ENCODE peak calls at places on chromosomes 1 and 21, in seven cellular contexts. Z is colonic mucosa, J is heart right ventricle, F is HCT116, L is left ventricle myocardium inferior, D is tibial nerve, H is MM.1S. Y is an unnamed sample. For H3K9me3 and H3K4me1, the result is how much of the 10 kb centered on the place peaks cover.

GRCh38 chr1:97919568-97920261 is 1.1 kb downstream of the DPYD start:
- DNase-seq in F (no peak), H (peak), D (no peak), J (no peak), Z (no peak), L (no peak), Y (no peak)

GRCh38 chr1:91635763-91636162 is 135.1 kb downstream of the CDC7 start:
- DNase-seq in F (no peak), J (no peak), D (no peak), H (no peak), L (no peak), Z (no peak), Y (no peak)

GRCh38 chr1:45177452-45177851 is 29.0 kb downstream of the ZSWIM5 start:
- DNase-seq in H (no peak), Z (no peak), J (no peak), F (no peak), D (no peak), L (no peak), Y (no peak)

GRCh38 chr1:172895050-172895460 is 155.7 kb downstream of the TNFSF18 start:
- DNase-seq in F (no peak), D (no peak), H (peak), J (no peak), Z (no peak), L (no peak), Y (no peak)

GRCh38 chr1:22517936-22518335 is 45.4 kb upstream of the EPHA8 start:
- DNase-seq in L (no peak), J (no peak), H (no peak), Z (no peak), D (no peak), F (no peak), Y (no peak)

GRCh38 chr1:13661539-13661938 is 38.4 kb upstream of the PRDM2 start:
- DNase-seq in H (no peak), L (no peak), F (no peak), J (no peak), D (no peak), Z (no peak), Y (no peak)

GRCh38 chr1:153533689-153534201 is 2.0 kb downstream of the S100A6 start:
- DNase-seq in D (peak), L (peak), J (no peak), Z (peak), H (no peak), F (peak), Y (no peak)

GRCh38 chr1:205750683-205751651 is 985 bp upstream of the NUCKS1 start:
- DNase-seq in Z (no peak), H (no peak), L (no peak), J (no peak), F (peak), D (no peak), Y (no peak)

GRCh38 chr1:209767105-209767504 is 11.3 kb downstream of the TRAF3IP3 start:
- DNase-seq in F (no peak), H (no peak), J (no peak), Z (no peak), D (no peak), L (no peak), Y (no peak)

GRCh38 chr1:118253310-118253903 is 68.4 kb upstream of the SPAG17 start:
- DNase-seq in H (no peak), F (no peak), Z (no peak), J (no peak), L (no peak), D (no peak), Y (no peak)

GRCh38 chr1:112729909-112730308 is 14.8 kb upstream of the PPM1J start:
- DNase-seq in F (no peak), Z (no peak), H (no peak), L (no peak), J (no peak), D (no peak), Y (no peak)

GRCh38 chr1:210446479-210446878 is 117.8 kb downstream of the HHAT start:
- DNase-seq in Z (no peak), J (no peak), H (no peak), F (no peak), D (no peak), L (no peak), Y (no peak)

GRCh38 chr1:225845633-225846259 is 35.8 kb downstream of the EPHX1 start:
- DNase-seq in L (peak), Z (peak), H (no peak), F (peak), D (peak), J (peak), Y (peak)

GRCh38 chr1:1291023-1291528 is 10.8 kb downstream of the SCNN1D start:
- DNase-seq in H (no peak), J (no peak), L (no peak), D (no peak), Z (peak), F (no peak), Y (no peak)

GRCh38 chr1:183604048-183604808 is 14.0 kb upstream of the NCF2 start:
- DNase-seq in Z (no peak), D (no peak), L (no peak), H (no peak), J (no peak), F (no peak), Y (no peak)

GRCh38 chr21:44377922-44378645 is 24.7 kb downstream of the TRPM2 start:
- DNase-seq in D (no peak), H (no peak), Z (no peak), F (no peak), J (no peak), L (no peak), Y (no peak)

GRCh38 chr1:6515771-6516170 is 24.3 kb upstream of the PLEKHG5 start:
- DNase-seq in J (no peak), Z (no peak), D (no peak), L (no peak), F (no peak), H (no peak), Y (no peak)

GRCh38 chr1:202619528-202619927 is 90.7 kb downstream of the SYT2 start:
- DNase-seq in Z (no peak), L (no peak), H (no peak), D (no peak), J (no peak), F (no peak), Y (no peak)

GRCh38 chr1:242425232-242425631 is 99.3 kb downstream of the PLD5 start:
- DNase-seq in H (peak), J (no peak), L (no peak), Z (no peak), D (no peak), F (peak), Y (no peak)

GRCh38 chr21:27062441-27062840 is 95.6 kb upstream of the ADAMTS5 start:
- DNase-seq in Z (no peak), J (no peak), L (no peak), D (no peak), F (no peak), H (no peak), Y (no peak)

GRCh38 chr1:70459502-70460225 is 48.6 kb downstream of the CTH start:
- DNase-seq in Z (no peak), H (no peak), D (no peak), F (peak), J (no peak), L (no peak), Y (no peak)

GRCh38 chr1:95122151-95122697 is 5.1 kb downstream of the TLCD4 start:
- DNase-seq in L (no peak), D (no peak), F (no peak), H (no peak), Z (no peak), J (no peak), Y (peak)

GRCh38 chr1:41758490-41758889 is 160.2 kb downstream of the HIVEP3 start:
- DNase-seq in J (no peak), L (no peak), F (no peak), D (no peak), H (no peak), Z (no peak), Y (no peak)

GRCh38 chr1:44512313-44512885 is 107.3 kb downstream of the RNF220 start:
- DNase-seq in J (no peak), L (no peak), D (no peak), Z (no peak), H (no peak), F (no peak), Y (no peak)

GRCh38 chr1:244837597-244838258 is 2.3 kb downstream of the COX20 start:
- DNase-seq in F (no peak), H (no peak), Z (no peak), J (no peak), L (no peak), D (no peak), Y (no peak)

GRCh38 chr1:161085165-161085564 is 4.2 kb downstream of the NECTIN4 start:
- DNase-seq in H (no peak), F (no peak), D (no peak), J (no peak), L (no peak), Z (no peak), Y (no peak)

GRCh38 chr1:75373542-75374159 is 237.3 kb downstream of the SLC44A5 start:
- DNase-seq in J (no peak), F (no peak), D (no peak), L (no peak), H (no peak), Z (no peak), Y (peak)

GRCh38 chr1:64983110-64983509 is 16.8 kb upstream of the JAK1 start:
- DNase-seq in L (no peak), Z (no peak), D (no peak), F (no peak), H (no peak), J (no peak), Y (peak)

GRCh38 chr1:21299007-21299406 is 8.7 kb upstream of the ECE1 start:
- DNase-seq in J (no peak), D (no peak), H (no peak), Z (peak), F (no peak), L (no peak), Y (no peak)

DNA sequence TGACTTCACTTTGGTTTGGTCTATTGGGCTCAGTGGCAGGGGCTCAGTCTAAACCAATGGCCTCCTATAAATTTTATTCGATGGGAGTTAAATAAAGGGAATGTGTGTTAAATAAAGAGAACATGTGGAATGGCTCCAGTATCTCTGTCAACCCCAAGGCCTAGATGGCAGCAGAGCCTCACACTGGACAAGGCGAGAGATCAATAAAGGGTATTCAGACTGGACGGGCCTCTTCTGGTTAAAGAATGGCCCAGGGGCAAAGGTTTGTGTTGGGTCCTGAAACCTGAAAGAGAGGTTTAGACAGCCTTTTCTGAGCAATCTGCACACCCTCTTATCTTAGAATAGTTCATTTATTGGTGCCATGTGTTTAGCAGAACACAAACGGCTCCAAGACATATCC is 34.7 kb downstream of the SH3BP5L start:
- DNase-seq in J (no peak), L (no peak), D (no peak), F (no peak), Z (no peak), H (no peak), Y (peak)
- TF ChIP-seq CTCF in J (no peak), L (no peak), D (no peak), F (no peak), Z (no peak), H (no peak), Y (no peak)

GRCh38 chr21:40204956-40205355 is 337.7 kb downstream of the PCP4 start:
- DNase-seq in J (no peak), D (no peak), F (no peak), L (no peak), Z (no peak), H (no peak), Y (no peak)

GRCh38 chr21:40208960-40209359 is 341.7 kb downstream of the PCP4 start:
- DNase-seq in J (no peak), D (no peak), Z (no peak), L (no peak), H (no peak), F (no peak), Y (no peak)

GRCh38 chr21:40210251-40210650 is 343.0 kb downstream of the PCP4 start:
- DNase-seq in F (no peak), L (no peak), J (no peak), H (no peak), Z (no peak), D (no peak), Y (no peak)

DNA sequence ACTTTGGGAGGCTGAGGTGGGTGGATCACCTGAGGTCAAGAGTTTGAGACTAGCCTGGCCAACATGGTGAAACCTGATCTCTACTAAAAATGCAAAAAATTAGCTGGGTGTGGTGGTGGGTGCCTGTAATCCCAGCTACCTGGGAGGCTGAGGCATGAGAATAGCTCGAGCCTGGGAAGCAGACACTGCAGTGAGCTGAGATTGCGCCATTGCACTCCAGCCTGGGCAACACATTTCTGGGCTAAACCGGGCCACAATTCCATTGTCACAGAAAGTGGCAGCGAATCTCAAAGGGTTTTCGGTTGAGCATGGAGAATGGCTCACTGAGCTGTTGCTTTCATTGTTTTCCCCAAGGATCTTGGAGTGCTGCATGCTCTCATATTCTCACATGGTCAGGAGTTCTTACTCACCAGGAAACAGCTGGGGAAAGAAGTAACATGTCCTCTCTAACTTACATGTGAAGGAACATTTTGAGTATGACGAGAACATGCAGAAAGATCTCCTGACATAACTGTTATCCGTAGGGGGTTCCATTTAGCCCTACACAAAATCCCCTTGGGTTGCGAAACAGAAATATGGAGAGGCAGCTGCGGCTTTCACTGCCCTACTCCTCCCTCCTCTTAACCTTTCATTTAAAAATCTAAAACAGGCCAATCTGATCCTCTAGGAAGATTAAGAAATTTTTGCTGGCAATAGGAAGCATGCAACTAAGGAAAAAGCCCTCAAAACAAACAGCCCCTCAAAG is 341.1 kb downstream of the PCP4 start:
- DNase-seq in H (no peak), D (no peak), L (no peak), F (no peak), J (no peak), Z (no peak), Y (no peak)
- H3K9me3 ChIP-seq in H (under half), D (under half), L (under half), F (under half), J (under half), Z (under half), Y (under half)

GRCh38 chr1:84266748-84267147 is 34.8 kb upstream of the SAMD13 start:
- DNase-seq in D (no peak), Z (no peak), J (no peak), L (no peak), F (no peak), H (no peak), Y (no peak)

GRCh38 chr1:84264961-84265360 is 36.5 kb upstream of the SAMD13 start:
- DNase-seq in D (no peak), H (no peak), Z (no peak), J (no peak), F (no peak), L (no peak), Y (no peak)

GRCh38 chr1:84267476-84267875 is 34.0 kb upstream of the SAMD13 start:
- DNase-seq in Z (no peak), L (no peak), H (no peak), F (no peak), J (no peak), D (no peak), Y (no peak)

GRCh38 chr1:84268346-84268745 is 33.2 kb upstream of the SAMD13 start:
- DNase-seq in F (no peak), Z (no peak), D (no peak), H (no peak), J (no peak), L (no peak), Y (no peak)

DNA sequence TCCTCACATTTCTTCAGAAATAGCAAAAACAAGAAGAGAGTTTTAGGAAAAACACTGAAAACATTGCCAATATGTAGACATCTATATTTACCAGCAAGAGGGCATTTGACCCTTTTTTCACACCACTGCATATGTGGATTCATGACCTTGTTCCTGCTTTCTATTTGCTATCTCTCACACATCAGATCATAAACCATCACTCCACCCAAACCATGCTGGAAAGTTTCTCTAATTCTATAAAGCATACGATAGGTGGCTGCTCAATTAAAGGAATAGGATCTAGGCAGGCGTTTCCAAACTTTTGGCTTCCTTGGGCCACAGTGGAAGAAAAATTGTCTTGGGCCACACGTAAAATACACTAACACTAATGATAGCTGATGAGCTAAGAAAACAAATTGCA is 35.6 kb upstream of the SAMD13 start:
- DNase-seq in J (no peak), D (no peak), F (no peak), Z (no peak), L (no peak), H (no peak), Y (no peak)
- H3K4me1 ChIP-seq in J (under half), D (under half), F (under half), Z (under half), L (under half), H (under half), Y (under half)

GRCh38 chr1:84702143-84702542 is 11.9 kb upstream of the SSX2IP start:
- DNase-seq in F (no peak), D (no peak), J (no peak), H (no peak), L (no peak), Z (no peak), Y (no peak)
- TF ChIP-seq CTCF in F (no peak), D (no peak), J (no peak), H (no peak), L (no peak), Z (no peak), Y (no peak)

Y was measured in Caco-2.